ENCODE peak calls at places on chromosomes 6 and 20, in ten cellular contexts. G, R, X, E, J, Z, S, M, B and F are unnamed samples.

GRCh38 chr20:18983796-18984195 is 170.2 kb downstream of the SCP2D1 start:
- DNase-seq in B (no peak), R (peak; percentile 46), Z (no peak), S (no peak), X (no peak), G (no peak), M (no peak), E (no peak), J (no peak), F (no peak)

GRCh38 chr20:15916623-15917022 is 656.6 kb downstream of the KIF16B start:
- DNase-seq in B (no peak), M (no peak), S (no peak), X (no peak), R (no peak), J (no peak), E (no peak), G (no peak), Z (no peak), F (no peak)

GRCh38 chr20:41524980-41525613 is 93.1 kb downstream of the CHD6 start:
- DNase-seq in S (no peak), E (no peak), M (no peak), X (no peak), R (peak; percentile 65), J (peak; percentile 82), B (peak; percentile 60), G (peak; percentile 77), Z (peak; percentile 29), F (no peak)

GRCh38 chr20:38973546-38974120 is 11.5 kb downstream of the DHX35 start:
- DNase-seq in G (no peak), R (peak; percentile 52), E (no peak), B (no peak), X (no peak), Z (no peak), J (peak; percentile 65), S (no peak), M (no peak), F (peak; percentile 46)

GRCh38 chr20:49989234-49990065 is 6.7 kb downstream of the SNAI1 start:
- DNase-seq in B (peak; percentile 84), G (peak; percentile 27), M (no peak), R (peak; percentile 74), J (peak; percentile 91), Z (no peak), E (no peak), X (no peak), S (no peak), F (peak; percentile 91)

GRCh38 chr20:6583134-6583738 is 184.2 kb upstream of the BMP2 start:
- DNase-seq in E (peak; percentile 6), G (peak; percentile 22), M (no peak), S (no peak), J (peak; percentile 49), R (no peak), Z (no peak), B (peak; percentile 48), X (no peak), F (peak; percentile 68)

GRCh38 chr20:48626226-48626937 is 201.4 kb downstream of the PREX1 start:
- DNase-seq in B (peak; percentile 49), G (no peak), M (peak; percentile 46), E (no peak), X (no peak), J (no peak), Z (no peak), R (peak; percentile 57), S (no peak), F (peak; percentile 41)

GRCh38 chr20:17681741-17682102 is 320 bp downstream of the RRBP1 start:
- DNase-seq in G (no peak), Z (no peak), E (peak; percentile 43), R (no peak), J (no peak), M (no peak), X (no peak), B (no peak), S (peak; percentile 8), F (no peak)

GRCh38 chr20:45329497-45330319 is 18.5 kb downstream of the SDC4 start:
- DNase-seq in G (no peak), J (no peak), S (no peak), M (no peak), X (no peak), R (no peak), Z (no peak), B (peak; percentile 28), E (no peak), F (no peak)

DNA sequence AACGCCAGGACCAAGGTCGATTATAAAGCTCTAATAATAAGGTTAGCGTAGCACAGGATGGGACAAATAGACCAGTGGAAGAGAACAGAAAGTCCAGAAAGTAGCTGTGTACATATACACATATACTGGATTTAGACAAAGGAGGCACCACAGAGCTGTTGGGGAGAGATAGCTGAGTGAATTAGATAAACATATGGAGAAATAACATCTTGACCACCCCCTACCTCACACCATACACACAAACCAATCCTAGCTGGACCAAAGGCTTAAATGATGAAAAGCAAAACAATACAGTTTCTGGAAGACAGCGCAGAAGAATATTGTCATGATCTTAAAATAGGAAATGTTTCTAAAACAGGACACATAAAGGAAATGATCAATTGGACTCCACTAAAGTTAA is 112.9 kb downstream of the PXDC1 start:
- DNase-seq in B (no peak), S (no peak), X (no peak), G (no peak), Z (no peak), E (no peak), R (no peak), J (no peak), M (no peak), F (no peak)
- H3K27me3 ChIP-seq in B (no peaks in the 10 kb centered on the region), S (no peaks in the 10 kb centered on the region), X (no peaks in the 10 kb centered on the region), G (no peaks in the 10 kb centered on the region), Z (no peaks in the 10 kb centered on the region), E (peaks cover 8% of the 10 kb centered on the region), R (no peaks in the 10 kb centered on the region), J (peaks cover 2% of the 10 kb centered on the region), M (no peaks in the 10 kb centered on the region), F (peaks cover 2% of the 10 kb centered on the region)

GRCh38 chr6:89817481-89817880 is 2.1 kb downstream of the MDN1 start:
- DNase-seq in Z (no peak), X (no peak), B (no peak), M (no peak), R (no peak), G (no peak), E (no peak), S (no peak), J (no peak), F (no peak)
- H3K4me1 ChIP-seq in Z (peaks cover 21% of the 10 kb centered on the region), X (peaks cover 16% of the 10 kb centered on the region), B (peaks cover 8% of the 10 kb centered on the region), M (peaks cover 19% of the 10 kb centered on the region), R (peaks cover 8% of the 10 kb centered on the region), G (peaks cover 7% of the 10 kb centered on the region), E (peaks cover 14% of the 10 kb centered on the region), S (peaks cover 30% of the 10 kb centered on the region), J (peaks cover 2% of the 10 kb centered on the region), F (peaks cover 13% of the 10 kb centered on the region)

GRCh38 chr6:143986463-143986862 is 21.6 kb downstream of the PLAGL1 start:
- DNase-seq in R (no peak), Z (no peak), X (no peak), E (no peak), J (no peak), S (no peak), G (no peak), B (no peak), M (no peak), F (no peak)
- H3K27me3 ChIP-seq in R (no peaks in the 10 kb centered on the region), Z (no peaks in the 10 kb centered on the region), X (no peaks in the 10 kb centered on the region), E (no peaks in the 10 kb centered on the region), J (no peaks in the 10 kb centered on the region), S (no peaks in the 10 kb centered on the region), G (no peaks in the 10 kb centered on the region), B (no peaks in the 10 kb centered on the region), M (no peaks in the 10 kb centered on the region), F (no peaks in the 10 kb centered on the region)

DNA sequence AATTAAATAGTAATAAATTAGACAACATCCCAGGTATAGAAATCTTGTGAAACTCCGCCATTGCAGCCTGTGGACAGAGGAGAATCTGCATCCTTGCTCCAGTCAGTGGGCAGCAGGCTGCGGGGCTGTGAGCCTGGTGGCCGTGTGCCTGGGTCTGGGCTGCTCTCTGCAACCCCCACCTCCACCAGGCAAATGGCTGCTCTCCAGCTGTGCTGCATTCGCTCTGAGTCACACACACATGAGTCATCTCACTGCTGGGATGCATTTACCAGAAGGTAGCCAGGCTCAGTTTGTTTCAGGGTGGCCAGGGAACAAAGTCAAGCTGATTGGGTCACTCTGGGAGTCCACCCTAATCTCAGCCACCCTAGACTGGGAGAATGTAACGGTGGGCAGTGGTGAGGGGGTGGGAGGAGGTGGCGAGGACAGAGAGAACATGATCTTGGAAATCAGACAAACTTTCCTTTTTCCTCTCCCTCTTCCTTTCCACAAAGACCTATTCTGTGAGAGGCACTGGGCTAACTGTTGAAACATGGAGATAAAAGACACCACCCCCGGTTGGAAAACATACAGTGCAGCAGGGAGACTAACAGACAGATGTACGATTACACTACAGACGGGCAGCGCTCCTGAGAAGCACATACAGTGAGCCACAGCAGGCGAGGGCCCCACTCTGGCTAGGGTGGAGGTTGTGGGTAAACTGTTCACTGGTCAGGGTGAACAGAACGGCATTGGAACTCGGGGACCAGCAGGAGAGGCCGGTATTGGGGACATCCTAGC is 59.2 kb downstream of the TRAM2 start:
- DNase-seq in S (no peak), Z (peak; percentile 96), G (peak; percentile 76), M (no peak), B (peak; percentile 90), E (peak; percentile 82), R (peak; percentile 90), J (peak; percentile 97), X (no peak), F (peak; percentile 96)
- H3K4me1 ChIP-seq in S (no peaks in the 10 kb centered on the region), Z (peaks cover 83% of the 10 kb centered on the region), G (peaks cover 23% of the 10 kb centered on the region), M (no peaks in the 10 kb centered on the region), B (peaks cover 27% of the 10 kb centered on the region), E (peaks cover 51% of the 10 kb centered on the region), R (peaks cover 22% of the 10 kb centered on the region), J (peaks cover 80% of the 10 kb centered on the region), X (no peaks in the 10 kb centered on the region), F (peaks cover 31% of the 10 kb centered on the region)

DNA sequence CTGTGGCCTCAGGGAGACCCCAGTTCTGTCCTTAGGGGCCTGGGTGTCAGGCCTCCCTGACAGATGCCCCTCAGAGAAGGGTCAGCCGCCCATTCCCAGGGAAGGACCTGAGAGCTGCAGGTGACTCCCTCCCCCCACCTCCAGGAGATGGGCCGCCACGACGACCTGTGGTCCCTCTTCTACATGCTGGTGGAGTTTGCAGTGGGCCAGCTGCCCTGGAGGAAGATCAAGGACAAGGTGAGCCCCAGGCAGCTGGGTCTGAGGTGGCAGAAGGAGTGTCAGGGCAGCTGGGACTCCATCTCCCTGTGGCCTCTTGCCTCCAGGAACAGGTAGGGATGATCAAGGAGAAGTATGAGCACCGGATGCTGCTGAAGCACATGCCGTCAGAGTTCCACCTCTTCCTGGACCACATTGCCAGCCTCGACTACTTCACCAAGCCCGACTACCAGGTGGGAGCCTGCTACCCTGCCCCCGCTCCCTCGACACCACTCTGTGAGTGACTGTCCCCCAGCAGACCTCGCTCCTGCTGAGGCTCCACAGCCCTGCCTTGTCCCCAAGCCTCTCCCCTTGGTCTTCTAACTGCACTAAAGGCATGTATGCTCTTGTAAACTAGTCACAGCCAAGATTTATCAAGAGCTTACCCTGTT is 12.2 kb downstream of the TTBK1 start:
- DNase-seq in J (no peak), S (no peak), M (no peak), Z (no peak), E (no peak), R (no peak), X (no peak), B (peak; percentile 35), G (no peak), F (no peak)
- H3K27me3 ChIP-seq in J (peaks cover 17% of the 10 kb centered on the region), S (no peaks in the 10 kb centered on the region), M (no peaks in the 10 kb centered on the region), Z (no peaks in the 10 kb centered on the region), E (peaks cover 90% of the 10 kb centered on the region), R (no peaks in the 10 kb centered on the region), X (peaks cover 3% of the 10 kb centered on the region), B (peaks cover 4% of the 10 kb centered on the region), G (peaks cover 24% of the 10 kb centered on the region), F (peaks cover 66% of the 10 kb centered on the region)

GRCh38 chr6:106790146-106790770 is 160.9 kb downstream of the QRSL1 start:
- DNase-seq in G (no peak), X (no peak), J (peak; percentile 23), S (no peak), Z (no peak), R (no peak), M (no peak), E (no peak), B (no peak), F (peak; percentile 48)
- H3K4me1 ChIP-seq in G (no peaks in the 10 kb centered on the region), X (no peaks in the 10 kb centered on the region), J (no peaks in the 10 kb centered on the region), S (no peaks in the 10 kb centered on the region), Z (no peaks in the 10 kb centered on the region), R (no peaks in the 10 kb centered on the region), M (no peaks in the 10 kb centered on the region), E (no peaks in the 10 kb centered on the region), B (peaks cover 36% of the 10 kb centered on the region), F (peaks cover 19% of the 10 kb centered on the region)